ENCODE peak calls at places on chromosomes 13 and 19, in six cellular contexts. A is NCI-H2171 treated with DMSO at 0.1 percent for 48 hours; C is NAMALWA; M is iPS DF 6.9; E is RWPE1; U is CD8-positive, alpha-beta T cell. O is an unnamed sample.

GRCh38 chr19:5078179-5078578 is 109.3 kb downstream of the KDM4B start:
- DNase-seq in U (no peak), M (no peak), E (no peak), A (no peak), C (no peak), O (no peak)

GRCh38 chr19:38739440-38740251 is 4.6 kb downstream of the CAPN12 start:
- DNase-seq in M (no peak), U (no peak), E (no peak), A (no peak), C (no peak), O (no peak)

GRCh38 chr13:98842074-98842473 is 89.6 kb upstream of the SLC15A1 start:
- DNase-seq in M (no peak), E (no peak), C (peak; percentile 34), A (no peak), U (no peak), O (no peak)

GRCh38 chr19:43525836-43526771 is 897 bp downstream of the ETHE1 start:
- DNase-seq in U (no peak), M (no peak), C (no peak), E (peak; percentile 25), A (no peak), O (no peak)

GRCh38 chr13:27034678-27035111 is 136.9 kb downstream of the USP12 start:
- DNase-seq in A (no peak), E (no peak), M (no peak), U (no peak), C (no peak), O (no peak)

GRCh38 chr13:106635616-106636015 is 67.7 kb upstream of the ARGLU1 start:
- DNase-seq in U (no peak), C (no peak), A (no peak), E (no peak), M (no peak), O (no peak)

GRCh38 chr13:113001251-113002140 is 32.5 kb downstream of the MCF2L start:
- DNase-seq in M (no peak), U (no peak), C (no peak), A (peak; percentile 90), E (no peak), O (no peak)

GRCh38 chr13:60372141-60372540 is 24.9 kb upstream of the TDRD3 start:
- DNase-seq in E (no peak), M (no peak), A (no peak), U (no peak), C (no peak), O (no peak)

GRCh38 chr19:51754106-51754505 is 2.4 kb upstream of the FPR1 start:
- DNase-seq in M (no peak), U (no peak), C (no peak), A (no peak), E (no peak), O (no peak)

GRCh38 chr13:44197791-44198770 is 175.5 kb upstream of the SERP2 start:
- DNase-seq in M (no peak), U (no peak), C (no peak), A (no peak), E (no peak), O (no peak)

GRCh38 chr19:47339196-47339880 is 7.4 kb downstream of the C5AR2 start:
- DNase-seq in A (no peak), C (no peak), E (no peak), M (no peak), U (no peak), O (no peak)

GRCh38 chr13:114266241-114266640 is 15.2 kb upstream of the UPF3A start:
- DNase-seq in U (no peak), A (no peak), C (no peak), E (no peak), M (no peak), O (no peak)

GRCh38 chr19:53864308-53864836 is 3.3 kb upstream of the MYADM start:
- DNase-seq in A (no peak), M (no peak), E (no peak), C (no peak), U (no peak), O (no peak)

GRCh38 chr19:39190768-39191167 is 6.0 kb upstream of the NCCRP1 start:
- DNase-seq in M (no peak), U (no peak), A (no peak), E (no peak), C (no peak), O (no peak)

GRCh38 chr19:29245221-29245620 is 32.3 kb upstream of the UQCRFS1 start:
- DNase-seq in U (no peak), M (no peak), C (no peak), A (peak; percentile 89), E (no peak), O (no peak)

GRCh38 chr19:8396563-8397203 is 6.5 kb downstream of the RAB11B start:
- DNase-seq in U (peak; percentile 49), E (peak; percentile 17), M (peak; percentile 52), A (no peak), C (peak; percentile 76), O (no peak)

GRCh38 chr13:110471833-110472162 is 89.7 kb downstream of the RAB20 start:
- DNase-seq in C (peak; percentile 99), U (no peak), A (no peak), M (no peak), E (no peak), O (no peak)

GRCh38 chr13:39417131-39417530 is 185.9 kb downstream of the LHFPL6 start:
- DNase-seq in E (no peak), U (no peak), C (peak; percentile 41), M (no peak), A (no peak), O (no peak)

GRCh38 chr13:33931397-33931987 is 113.5 kb downstream of the RFC3 start:
- DNase-seq in C (peak; percentile 82), M (no peak), U (no peak), A (peak; percentile 11), E (peak; percentile 30), O (no peak)

GRCh38 chr13:42820450-42820849 is 39.1 kb downstream of the FAM216B start:
- DNase-seq in M (no peak), E (no peak), C (no peak), A (no peak), U (no peak), O (no peak)

GRCh38 chr13:44404261-44405139 is 30.9 kb downstream of the SERP2 start:
- DNase-seq in E (no peak), A (no peak), U (no peak), C (no peak), M (no peak), O (no peak)

GRCh38 chr19:17495639-17496265 is 15.7 kb upstream of the PGLS start:
- DNase-seq in A (no peak), C (no peak), U (no peak), M (no peak), E (no peak), O (no peak)

GRCh38 chr13:18952225-18953016 is 229.2 kb downstream of the TUBA3C start:
- DNase-seq in E (no peak), M (no peak), U (no peak), C (no peak), A (no peak), O (no peak)

GRCh38 chr19:2554856-2555255 is 78.9 kb downstream of the GADD45B start:
- DNase-seq in E (no peak), A (no peak), C (no peak), M (no peak), U (no peak), O (no peak)

GRCh38 chr19:51448011-51448744 is 10.1 kb downstream of the SIGLEC8 start:
- DNase-seq in E (no peak), M (no peak), U (no peak), A (no peak), C (no peak), O (no peak)

GRCh38 chr19:45769821-45770191 is 754 bp upstream of the SIX5 start:
- DNase-seq in A (peak; percentile 56), C (peak; percentile 73), E (no peak), M (no peak), U (no peak), O (no peak)

GRCh38 chr19:46049597-46049996 is 8.8 kb upstream of the IGFL4 start:
- DNase-seq in E (no peak), M (peak; percentile 55), A (no peak), C (peak; percentile 31), U (no peak), O (no peak)

GRCh38 chr13:113145911-113146598 is 12.4 kb upstream of the PROZ start:
- DNase-seq in C (no peak), M (no peak), U (no peak), E (no peak), A (no peak), O (no peak)

GRCh38 chr19:10654610-10655456 is 687 bp downstream of the ILF3 start:
- DNase-seq in C (peak; percentile 65), E (peak; percentile 66), U (peak; percentile 51), A (peak; percentile 85), M (peak; percentile 58), O (no peak)